ENCODE peak calls at places on chromosomes 3 and 15, in eight cellular contexts. E is AG04450, P is IMR-90, S is Karpas-422, K is mammary epithelial cell, M is transverse colon, O is brain microvascular endothelial cell, N is left ventricle myocardium inferior. V is an unnamed sample.

GRCh38 chr3:179801263-179801662 is 148.4 kb downstream of the USP13 start:
- DNase-seq in E (peak), M (no peak), S (no peak), P (peak), K (peak), N (no peak), O (peak), V (no peak)

GRCh38 chr3:5056005-5056391 is 66.1 kb upstream of the ARL8B start:
- DNase-seq in O (no peak), M (no peak), K (no peak), P (no peak), S (no peak), E (no peak), N (no peak), V (no peak)

GRCh38 chr3:194269610-194270145 is 81.5 kb downstream of the CPN2 start:
- DNase-seq in P (no peak), N (peak), S (no peak), E (no peak), O (peak), M (peak), K (no peak), V (no peak)

GRCh38 chr15:90519688-90520087 is 10.0 kb upstream of the CRTC3 start:
- DNase-seq in S (no peak), N (no peak), M (no peak), K (peak), P (peak), O (peak), E (peak), V (no peak)

GRCh38 chr3:57942872-57943283 is 65.3 kb upstream of the FLNB start:
- DNase-seq in E (no peak), N (peak), P (no peak), O (no peak), S (no peak), K (no peak), M (peak), V (no peak)

GRCh38 chr3:127728417-127728816 is 55.7 kb downstream of the ABTB1 start:
- DNase-seq in N (no peak), P (peak), S (no peak), M (no peak), K (no peak), E (no peak), O (no peak), V (no peak)

GRCh38 chr3:53944019-53944418 is 52.4 kb upstream of the SELENOK start:
- DNase-seq in M (no peak), O (no peak), E (no peak), S (no peak), K (no peak), N (no peak), P (no peak), V (no peak)

GRCh38 chr15:33675246-33675645 is 293.1 kb upstream of the CHRM5 start:
- DNase-seq in S (peak), M (no peak), P (no peak), O (peak), N (no peak), E (no peak), K (peak), V (no peak)

GRCh38 chr15:23616536-23616935 is 31.1 kb downstream of the MAGEL2 start:
- DNase-seq in N (no peak), M (no peak), K (no peak), P (no peak), E (no peak), S (no peak), O (no peak), V (no peak)

GRCh38 chr3:173761161-173761560 is 363.6 kb downstream of the NLGN1 start:
- DNase-seq in N (no peak), S (no peak), E (no peak), P (no peak), O (no peak), M (no peak), K (no peak), V (no peak)

GRCh38 chr15:26438718-26439117 is 334.1 kb downstream of the GABRB3 start:
- DNase-seq in S (no peak), P (no peak), E (no peak), M (no peak), O (no peak), N (no peak), K (no peak), V (no peak)

GRCh38 chr15:73955326-73955725 is 29.1 kb downstream of the LOXL1 start:
- DNase-seq in S (no peak), K (no peak), E (no peak), M (no peak), P (no peak), N (no peak), O (no peak), V (no peak)

GRCh38 chr3:149473991-149474819 is at the start of gene TM4SF4:
- DNase-seq in E (no peak), M (no peak), O (no peak), P (no peak), K (no peak), S (no peak), N (no peak), V (no peak)

GRCh38 chr3:79066481-79066880 is 701.3 kb downstream of the ROBO1 start:
- DNase-seq in N (no peak), O (no peak), S (no peak), M (no peak), P (no peak), K (no peak), E (no peak), V (no peak)

GRCh38 chr3:138426211-138426610 is 8.2 kb upstream of the ESYT3 start:
- DNase-seq in S (no peak), P (peak), N (no peak), M (no peak), E (no peak), K (peak), O (no peak), V (no peak)

GRCh38 chr3:189927975-189928895 is 192.5 kb downstream of the P3H2 start:
- DNase-seq in S (no peak), M (no peak), K (peak), O (no peak), P (no peak), N (no peak), E (no peak), V (no peak)
- H3K27ac ChIP-seq in S (no peak), M (no peak), K (peak), O (no peak), P (no peak), N (no peak), E (no peak), V (no peak)

DNA sequence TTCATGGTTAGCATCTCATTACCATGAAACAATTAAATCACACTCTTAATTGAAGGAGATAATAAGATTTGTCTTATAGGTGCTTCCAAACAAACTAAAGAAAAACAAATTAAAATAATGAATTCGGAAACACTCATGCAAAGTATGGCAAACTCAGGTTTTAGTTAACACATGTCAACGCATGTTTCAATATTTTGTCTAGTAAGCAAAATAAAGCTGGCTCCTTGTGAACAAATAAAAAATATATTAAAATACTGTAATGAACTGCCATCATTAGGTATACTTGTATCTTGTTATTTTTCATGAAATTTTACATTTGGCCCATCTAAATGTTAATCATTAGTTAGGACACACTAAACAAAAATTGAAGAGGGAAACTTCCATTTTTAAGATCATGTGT is 519.2 kb downstream of the MECOM start:
- DNase-seq in N (no peak), S (no peak), P (no peak), E (no peak), K (no peak), M (no peak), O (no peak), V (no peak)
- H3K27ac ChIP-seq in N (peak), S (no peak), P (no peak), E (no peak), K (peak), M (no peak), O (no peak), V (no peak)

DNA sequence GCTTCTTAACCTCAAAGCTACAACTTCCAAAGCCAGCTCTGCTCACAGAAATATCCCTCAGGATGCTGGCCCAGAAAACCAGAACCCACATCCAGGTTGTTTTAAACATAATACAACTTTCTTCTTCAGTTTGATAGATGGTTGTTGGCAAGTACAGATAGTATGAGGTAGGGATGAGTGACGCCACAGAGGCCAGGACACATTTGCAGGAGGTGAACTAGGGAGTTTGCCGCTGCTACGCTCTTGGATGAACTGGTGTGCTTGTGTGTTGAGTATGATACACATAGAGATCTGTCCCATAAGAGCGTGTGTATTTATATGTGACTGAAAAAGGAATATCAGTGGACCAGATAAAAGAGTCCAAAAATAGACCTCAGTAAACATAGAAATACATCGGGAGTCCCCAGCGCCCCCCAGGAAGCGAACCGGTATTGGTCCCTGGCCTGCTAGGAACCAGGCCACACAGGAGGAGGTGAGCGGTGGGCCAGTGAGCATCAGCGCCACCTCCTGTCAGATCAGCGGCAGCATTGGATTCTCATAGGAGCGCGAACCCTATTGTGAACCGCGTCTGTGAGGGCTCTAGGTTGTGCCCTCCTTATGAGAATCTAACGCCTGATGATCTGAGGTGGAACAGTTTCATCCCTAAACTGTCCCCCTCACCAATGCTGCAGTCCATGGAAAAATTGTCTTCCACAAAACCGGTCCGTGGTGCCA is 98.0 kb downstream of the LRRK1 start:
- DNase-seq in O (no peak), S (no peak), M (peak), K (no peak), P (peak), E (no peak), N (no peak), V (no peak)
- H3K27ac ChIP-seq in O (no peak), S (no peak), M (no peak), K (no peak), P (peak), E (no peak), N (no peak), V (no peak)

GRCh38 chr15:64782751-64783150 is 7.4 kb upstream of the RBPMS2 start:
- DNase-seq in O (no peak), M (no peak), E (no peak), N (no peak), K (no peak), S (no peak), P (no peak), V (no peak)
- H3K27ac ChIP-seq in O (no peak), M (no peak), E (no peak), N (no peak), K (no peak), S (no peak), P (no peak), V (no peak)

GRCh38 chr15:63504247-63504978 is at the start of gene USP3:
- DNase-seq in O (peak), E (peak), P (peak), S (peak), N (peak), K (peak), M (peak), V (peak)
- H3K27ac ChIP-seq in O (peak), E (peak), P (peak), S (no peak), N (peak), K (peak), M (peak), V (peak)

GRCh38 chr15:50940506-50940905 is 32.0 kb downstream of the AP4E1 start:
- DNase-seq in E (no peak), O (peak), S (no peak), M (no peak), K (peak), N (no peak), P (peak), V (no peak)

GRCh38 chr15:50943623-50944022 is 35.1 kb downstream of the AP4E1 start:
- DNase-seq in K (peak), E (no peak), O (no peak), S (no peak), N (no peak), P (peak), M (no peak), V (no peak)

GRCh38 chr15:50939911-50940310 is 31.4 kb downstream of the AP4E1 start:
- DNase-seq in M (no peak), N (no peak), P (peak), O (peak), K (peak), E (no peak), S (no peak), V (no peak)

GRCh38 chr15:50944692-50945091 is 36.2 kb downstream of the AP4E1 start:
- DNase-seq in N (no peak), M (no peak), P (no peak), K (no peak), O (no peak), E (no peak), S (no peak), V (no peak)

GRCh38 chr15:50945725-50946124 is 37.2 kb downstream of the AP4E1 start:
- DNase-seq in N (no peak), E (no peak), S (no peak), M (no peak), K (peak), O (peak), P (peak), V (no peak)
- H3K27ac ChIP-seq in N (no peak), E (no peak), S (no peak), M (no peak), K (no peak), O (no peak), P (no peak), V (no peak)

DNA sequence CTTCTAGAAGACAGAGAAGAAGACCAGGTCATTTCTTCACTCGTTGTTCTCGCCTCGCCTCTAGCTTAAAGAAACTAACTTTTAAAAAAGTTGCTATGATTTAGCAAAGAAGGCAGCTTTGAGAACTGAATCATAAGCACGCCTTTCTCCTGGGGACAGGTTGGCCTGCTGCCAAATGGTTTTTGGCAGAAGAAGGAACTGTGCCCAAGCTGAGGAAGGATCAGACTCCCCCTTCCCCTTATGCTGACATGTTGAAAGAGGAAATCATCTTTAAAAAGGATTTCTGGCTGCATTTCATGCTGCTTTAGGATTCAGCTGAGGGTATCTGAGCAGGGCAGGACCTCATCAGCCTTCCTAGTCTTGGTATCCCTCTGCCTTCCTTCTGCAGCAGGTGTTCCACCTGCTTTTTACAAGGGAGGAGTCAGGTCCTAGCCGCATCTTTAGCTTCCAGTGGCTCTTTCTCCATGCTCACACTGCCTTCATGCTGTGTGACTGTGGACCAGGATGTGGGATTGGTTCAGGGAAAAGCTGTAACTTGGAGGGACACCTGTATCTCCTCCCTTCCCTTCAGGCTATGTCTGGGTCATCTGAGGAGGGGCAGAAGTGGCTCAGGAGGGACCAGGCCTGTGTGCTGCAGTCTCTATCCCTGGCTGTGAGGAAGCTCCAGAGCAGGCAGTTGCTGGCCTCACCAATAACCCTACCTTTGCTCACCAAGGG is 34.1 kb upstream of the HACD2 start:
- DNase-seq in M (peak), N (peak), K (peak), O (no peak), S (peak), E (peak), P (peak), V (no peak)
- H3K27ac ChIP-seq in M (peak), N (peak), K (no peak), O (no peak), S (peak), E (peak), P (peak), V (no peak)

DNA sequence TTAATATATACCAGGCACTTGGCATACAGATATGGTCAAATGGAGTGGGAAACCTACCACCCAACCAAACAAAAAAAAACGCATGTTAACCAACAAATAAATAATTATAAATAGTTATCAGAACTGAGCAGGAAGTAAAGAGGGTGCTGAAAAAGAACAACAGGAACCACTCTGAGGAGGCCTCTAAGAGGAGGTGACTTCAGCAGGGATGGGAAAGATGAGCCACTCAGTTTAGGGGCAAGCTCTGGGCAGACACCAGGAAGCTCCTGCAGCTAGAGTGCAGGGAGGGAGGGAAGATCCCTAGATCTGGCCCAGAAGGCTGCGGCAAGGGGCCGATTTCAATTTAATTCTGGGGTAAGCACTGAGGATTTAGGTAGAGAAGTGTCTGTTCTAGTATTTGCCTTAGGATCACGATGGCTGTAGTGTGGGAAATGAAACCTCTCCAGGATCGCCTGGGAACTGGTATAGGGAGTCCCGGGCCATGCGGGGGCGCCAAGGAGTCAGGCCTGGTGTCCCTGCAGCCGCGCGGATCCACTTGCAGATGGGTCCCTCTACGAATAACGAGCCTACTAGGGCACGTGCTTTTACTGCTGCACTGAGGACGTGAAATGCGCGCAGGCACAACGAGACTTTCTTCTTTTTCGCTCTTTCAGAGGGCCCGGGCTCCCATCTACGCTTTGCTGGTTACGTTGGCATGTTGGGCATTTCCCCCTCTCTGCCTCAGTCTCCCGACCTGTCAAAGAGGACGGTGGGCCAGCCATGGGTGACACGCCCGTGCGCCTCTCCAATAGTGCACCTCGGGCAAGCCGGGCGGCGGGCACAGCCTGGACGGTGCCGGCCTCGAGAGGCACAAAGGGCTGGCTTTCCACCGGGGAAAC is 1.5 kb upstream of the LIMD1 start:
- DNase-seq in M (peak), K (peak), E (peak), S (peak), O (peak), N (peak), P (peak), V (peak)
- H3K27ac ChIP-seq in M (peak), K (no peak), E (peak), S (no peak), O (peak), N (peak), P (peak), V (peak)

GRCh38 chr15:70152070-70152480 is 54.4 kb upstream of the TLE3 start:
- DNase-seq in P (peak), S (no peak), K (no peak), O (peak), M (no peak), E (no peak), N (no peak), V (no peak)
- H3K27ac ChIP-seq in P (no peak), S (no peak), K (no peak), O (no peak), M (peak), E (peak), N (no peak), V (no peak)

GRCh38 chr15:52008326-52008697 is 10.7 kb upstream of the MAPK6 start:
- DNase-seq in K (no peak), N (no peak), P (no peak), O (no peak), E (no peak), M (no peak), S (no peak), V (no peak)
- H3K27ac ChIP-seq in K (no peak), N (no peak), P (no peak), O (no peak), E (no peak), M (no peak), S (no peak), V (no peak)

V was measured in DND-41.